ENCODE peak calls at places on chromosomes 6 and 20, in six cellular contexts. H is tibial nerve, X is right lobe of liver, Z is HL-60, D is AG04450, O is breast epithelium. F is an unnamed sample.

GRCh38 chr6:149717588-149718458 is at the start of gene LATS1:
- DNase-seq in O (peak), H (peak), X (peak), Z (peak), D (peak), F (peak)

GRCh38 chr20:39103732-39104131 is 141.6 kb downstream of the DHX35 start:
- DNase-seq in H (no peak), Z (no peak), X (no peak), D (no peak), O (no peak), F (no peak)

GRCh38 chr6:129009856-129010255 is 126.9 kb downstream of the LAMA2 start:
- DNase-seq in Z (no peak), D (no peak), X (no peak), O (no peak), H (no peak), F (no peak)

GRCh38 chr20:1894951-1895673 is at the start of gene SIRPA:
- DNase-seq in D (no peak), X (peak), Z (peak), O (no peak), H (no peak), F (peak)

GRCh38 chr6:40477246-40478126 is 109.7 kb downstream of the LRFN2 start:
- DNase-seq in D (no peak), Z (no peak), X (no peak), H (no peak), O (no peak), F (no peak)

GRCh38 chr6:24809728-24810127 is 11.0 kb upstream of the ARMH2 start:
- DNase-seq in X (no peak), Z (no peak), O (no peak), H (no peak), D (no peak), F (no peak)

GRCh38 chr20:63004607-63005211 is 2.1 kb downstream of the BHLHE23 start:
- DNase-seq in Z (no peak), H (no peak), X (no peak), O (no peak), D (no peak), F (no peak)

GRCh38 chr6:88378639-88379038 is 212.5 kb upstream of the CNR1 start:
- DNase-seq in X (no peak), D (no peak), H (no peak), Z (no peak), O (no peak), F (no peak)

GRCh38 chr6:25112207-25112874 is 166.8 kb upstream of the CARMIL1 start:
- DNase-seq in D (no peak), X (no peak), Z (no peak), H (no peak), O (no peak), F (no peak)

GRCh38 chr20:36629719-36630340 is 16.2 kb downstream of the SLA2 start:
- DNase-seq in D (no peak), Z (peak), H (no peak), O (no peak), X (no peak), F (peak)

GRCh38 chr6:28124350-28124970 is at the start of gene ZSCAN16:
- DNase-seq in H (peak), Z (peak), O (peak), X (peak), D (peak), F (peak)

GRCh38 chr6:2781685-2782355 is 16.6 kb downstream of the WRNIP1 start:
- DNase-seq in H (no peak), D (no peak), O (no peak), Z (no peak), X (no peak), F (no peak)

GRCh38 chr6:38959138-38959537 is 89.4 kb upstream of the GLP1R start:
- DNase-seq in Z (no peak), H (no peak), D (no peak), O (no peak), X (no peak), F (no peak)

GRCh38 chr6:52261229-52261628 is 16.9 kb upstream of the IL17F start:
- DNase-seq in Z (no peak), O (no peak), X (no peak), H (no peak), D (peak), F (no peak)

GRCh38 chr6:75349262-75349984 is 64.8 kb upstream of the TMEM30A start:
- DNase-seq in O (no peak), Z (no peak), X (peak), H (no peak), D (no peak), F (no peak)

GRCh38 chr20:64001607-64002011 is 20.7 kb downstream of the PRPF6 start:
- DNase-seq in X (no peak), O (no peak), D (no peak), H (no peak), Z (no peak), F (no peak)

GRCh38 chr20:3318226-3318884 is 79.4 kb upstream of the SLC4A11 start:
- DNase-seq in Z (no peak), D (peak), O (no peak), H (no peak), X (no peak), F (no peak)

GRCh38 chr6:69105288-69105687 is 470.2 kb downstream of the ADGRB3 start:
- DNase-seq in D (no peak), Z (no peak), O (no peak), X (no peak), H (no peak), F (no peak)

GRCh38 chr6:122651031-122651430 is 40.8 kb downstream of the PKIB start:
- DNase-seq in Z (no peak), O (no peak), D (no peak), X (no peak), H (no peak), F (no peak)

GRCh38 chr6:78487401-78487800 is 379.9 kb upstream of the IRAK1BP1 start:
- DNase-seq in D (no peak), Z (no peak), O (no peak), X (no peak), H (no peak), F (no peak)

GRCh38 chr6:43009124-43009523 is 4.6 kb downstream of the MEA1 start:
- DNase-seq in H (no peak), D (no peak), Z (peak), O (no peak), X (no peak), F (no peak)

GRCh38 chr20:38725959-38726848 is 1.9 kb downstream of the SLC32A1 start:
- DNase-seq in D (no peak), H (no peak), O (no peak), Z (peak), X (no peak), F (no peak)

GRCh38 chr20:354298-354977 is 7.5 kb downstream of the NRSN2 start:
- DNase-seq in H (peak), Z (peak), D (peak), O (peak), X (peak), F (peak)

GRCh38 chr20:10490706-10491105 is 55.6 kb downstream of the SLX4IP start:
- DNase-seq in D (no peak), X (no peak), H (no peak), O (no peak), Z (peak), F (no peak)

GRCh38 chr6:33213989-33214335 is 5.7 kb downstream of the RING1 start:
- DNase-seq in X (no peak), H (no peak), D (no peak), O (no peak), Z (no peak), F (no peak)

GRCh38 chr20:13418263-13419229 is 197.5 kb downstream of the ISM1 start:
- DNase-seq in H (no peak), X (no peak), D (no peak), O (no peak), Z (no peak), F (no peak)

GRCh38 chr6:11494786-11495564 is 42.6 kb upstream of the TMEM170B start:
- DNase-seq in O (no peak), Z (no peak), D (no peak), H (no peak), X (no peak), F (no peak)

DNA sequence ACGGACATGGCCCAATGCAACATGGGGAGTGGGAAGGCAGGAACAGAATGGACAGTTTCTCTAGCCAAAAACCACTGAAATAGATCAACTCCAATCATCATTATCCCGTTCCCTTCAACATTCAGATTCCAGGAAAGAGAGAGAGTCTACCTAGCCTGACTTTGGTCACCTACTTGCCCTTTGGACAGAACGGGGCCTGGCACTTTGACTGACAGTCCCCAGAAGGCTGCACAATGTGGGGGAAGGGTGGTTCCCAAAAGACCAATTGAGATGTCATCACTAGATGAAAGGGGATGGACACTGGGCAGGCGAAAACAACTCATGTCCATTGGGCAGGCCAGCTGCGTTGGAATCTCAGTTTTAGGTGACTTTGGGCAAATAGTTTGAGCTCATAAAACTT is 15.0 kb upstream of the KIF16B start:
- DNase-seq in Z (no peak), O (no peak), H (no peak), X (no peak), D (no peak), F (no peak)
- H3K27ac ChIP-seq in Z (no peak), O (no peak), H (no peak), X (no peak), D (no peak), F (no peak)

DNA sequence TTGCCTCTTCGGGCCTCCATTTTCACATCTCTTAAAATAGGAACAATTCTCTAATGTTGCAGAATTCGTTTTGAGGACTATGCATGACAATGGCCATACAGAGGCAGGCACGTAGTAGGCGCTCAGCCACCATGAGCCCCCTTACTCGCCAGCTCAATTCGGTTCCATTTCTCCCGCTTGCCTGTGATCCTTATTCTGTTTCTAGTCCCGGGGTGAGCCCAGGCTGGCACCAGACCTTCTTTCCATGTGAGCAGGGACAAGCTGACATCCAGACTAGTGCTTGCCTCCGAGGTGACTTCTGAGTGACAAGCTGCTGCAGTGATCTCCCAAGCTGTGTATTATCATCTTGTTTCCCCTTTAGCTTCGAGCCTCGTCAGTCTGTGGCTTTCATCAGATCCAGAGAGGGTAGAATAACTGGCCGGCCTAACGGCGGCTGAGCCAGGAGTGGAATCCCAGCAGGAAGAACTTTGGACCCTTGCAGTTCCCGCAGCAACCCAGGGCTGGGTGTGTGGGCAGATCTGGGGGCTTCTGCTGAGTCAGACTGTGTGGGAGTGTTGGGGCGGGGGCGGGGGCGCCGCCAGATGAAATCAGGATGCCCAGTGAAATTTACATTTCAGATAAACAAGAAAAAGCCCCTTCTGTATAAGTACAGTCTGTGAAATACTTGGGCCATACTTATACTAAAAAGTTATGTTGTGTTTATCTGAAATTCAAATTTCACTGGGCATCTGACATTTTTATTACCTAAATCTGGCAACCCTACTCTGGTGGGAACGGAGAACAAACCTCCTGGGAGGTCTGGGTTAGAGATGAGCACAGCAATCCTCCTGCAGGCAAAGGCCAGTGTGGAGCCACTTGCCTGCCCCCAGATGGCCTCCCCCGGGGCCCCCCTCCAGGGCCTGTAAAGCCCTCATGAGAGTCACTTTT is 10.9 kb downstream of the BANF2 start:
- DNase-seq in O (no peak), D (no peak), Z (no peak), H (no peak), X (no peak), F (no peak)
- H3K27ac ChIP-seq in O (no peak), D (peak), Z (no peak), H (no peak), X (no peak), F (no peak)

GRCh38 chr20:56222201-56222600 is 26.3 kb upstream of the MC3R start:
- DNase-seq in Z (no peak), H (no peak), X (no peak), D (no peak), O (no peak), F (no peak)
- H3K27ac ChIP-seq in Z (no peak), H (no peak), X (no peak), D (no peak), O (peak), F (no peak)

GRCh38 chr6:155227076-155227475 is 36.7 kb upstream of the CLDN20 start:
- DNase-seq in D (no peak), Z (no peak), O (no peak), X (no peak), H (no peak), F (no peak)

GRCh38 chr6:155224031-155224451 is 39.8 kb upstream of the CLDN20 start:
- DNase-seq in X (no peak), Z (peak), D (peak), O (no peak), H (no peak), F (no peak)

GRCh38 chr6:155228549-155229166 is 35.2 kb upstream of the CLDN20 start:
- DNase-seq in X (no peak), D (no peak), O (no peak), Z (no peak), H (no peak), F (no peak)

GRCh38 chr6:155221086-155221485 is 42.7 kb upstream of the CLDN20 start:
- DNase-seq in H (no peak), D (no peak), O (no peak), Z (peak), X (no peak), F (no peak)

GRCh38 chr6:155224618-155225017 is 39.2 kb upstream of the CLDN20 start:
- DNase-seq in H (no peak), D (no peak), Z (peak), O (no peak), X (no peak), F (no peak)
- H3K27ac ChIP-seq in H (no peak), D (peak), Z (peak), O (no peak), X (no peak), F (peak)

GRCh38 chr6:111773501-111774345 is 99.5 kb downstream of the FYN start:
- DNase-seq in H (no peak), Z (no peak), X (no peak), D (no peak), O (no peak), F (no peak)

GRCh38 chr6:111771084-111771411 is 102.2 kb downstream of the FYN start:
- DNase-seq in D (no peak), X (no peak), Z (no peak), H (no peak), O (no peak), F (no peak)

GRCh38 chr6:111771629-111772028 is 101.6 kb downstream of the FYN start:
- DNase-seq in X (no peak), Z (no peak), H (no peak), D (no peak), O (no peak), F (no peak)

GRCh38 chr6:111770263-111771083 is 102.8 kb downstream of the FYN start:
- DNase-seq in D (no peak), Z (no peak), X (no peak), H (no peak), O (no peak), F (no peak)

GRCh38 chr6:111772274-111772780 is 100.9 kb downstream of the FYN start:
- DNase-seq in H (no peak), O (no peak), X (no peak), Z (no peak), D (no peak), F (no peak)
- H3K27ac ChIP-seq in H (no peak), O (no peak), X (no peak), Z (no peak), D (no peak), F (no peak)

GRCh38 chr6:167424060-167424673 is 99.3 kb downstream of the TTLL2 start:
- DNase-seq in Z (no peak), H (no peak), O (no peak), D (no peak), X (no peak), F (no peak)

GRCh38 chr6:167424700-167425099 is 99.8 kb downstream of the TTLL2 start:
- DNase-seq in X (no peak), O (no peak), Z (no peak), H (no peak), D (no peak), F (no peak)

GRCh38 chr6:167422934-167423333 is 98.0 kb downstream of the TTLL2 start:
- DNase-seq in X (no peak), D (no peak), H (no peak), O (no peak), Z (no peak), F (no peak)

GRCh38 chr6:167420177-167420576 is 95.3 kb downstream of the TTLL2 start:
- DNase-seq in Z (no peak), O (no peak), D (no peak), H (no peak), X (no peak), F (no peak)

GRCh38 chr6:167420858-167421766 is 96.2 kb downstream of the TTLL2 start:
- DNase-seq in X (peak), O (no peak), H (no peak), D (no peak), Z (no peak), F (no peak)
- H3K27ac ChIP-seq in X (no peak), O (no peak), H (peak), D (no peak), Z (no peak), F (no peak)

GRCh38 chr20:45850238-45850637 is 7.0 kb downstream of the ACOT8 start:
- DNase-seq in Z (no peak), H (no peak), O (no peak), D (no peak), X (no peak), F (no peak)

GRCh38 chr20:45848969-45849582 is 8.1 kb downstream of the ACOT8 start:
- DNase-seq in H (no peak), O (no peak), Z (no peak), D (no peak), X (no peak), F (no peak)

GRCh38 chr20:45850926-45851325 is 6.3 kb downstream of the ACOT8 start:
- DNase-seq in D (no peak), O (no peak), X (no peak), H (no peak), Z (no peak), F (no peak)

GRCh38 chr20:45853484-45853883 is 3.7 kb downstream of the ACOT8 start:
- DNase-seq in H (no peak), Z (no peak), D (no peak), X (no peak), O (no peak), F (no peak)

DNA sequence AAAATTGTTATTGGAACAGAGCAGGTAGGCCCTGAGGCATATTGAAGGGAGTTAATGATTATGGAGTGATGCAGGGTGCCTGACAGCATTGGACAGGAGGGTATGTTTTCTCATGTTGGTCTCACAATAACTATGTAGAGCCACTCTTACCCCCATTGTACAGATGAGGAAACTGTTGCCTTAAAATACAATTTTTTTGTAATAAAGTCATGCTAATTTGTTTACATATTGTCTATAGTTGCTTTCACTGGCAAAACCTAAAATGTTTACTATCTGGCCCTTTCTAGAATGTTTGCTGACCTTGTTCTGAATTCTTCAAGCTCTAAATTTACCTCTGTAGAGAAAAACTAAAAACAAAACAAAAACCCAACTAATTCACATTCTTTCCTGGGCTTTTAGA is 5.7 kb downstream of the ACOT8 start:
- DNase-seq in D (no peak), X (no peak), Z (no peak), H (no peak), O (no peak), F (no peak)
- H3K27ac ChIP-seq in D (no peak), X (no peak), Z (no peak), H (no peak), O (no peak), F (no peak)

DNA sequence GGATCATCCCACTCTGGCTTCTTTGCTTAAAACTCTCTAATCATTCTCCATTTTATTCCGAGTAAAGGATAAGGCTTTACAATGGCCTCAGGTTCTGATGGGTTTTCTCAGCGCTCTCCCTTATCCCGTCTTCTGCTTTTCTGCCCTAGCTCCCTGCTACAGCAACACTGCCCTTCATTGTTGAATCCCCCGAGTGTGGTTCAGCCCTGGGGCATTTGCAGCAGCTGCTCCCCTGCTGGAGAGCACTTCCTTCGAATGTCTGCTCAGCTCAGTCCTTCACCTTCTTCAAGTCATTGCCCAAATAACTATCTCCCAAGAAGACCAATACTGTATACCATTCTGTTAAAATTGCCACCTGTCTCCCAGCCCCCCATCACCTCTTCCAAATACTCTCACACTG is 111.8 kb downstream of the TBXT start:
- DNase-seq in X (no peak), H (no peak), Z (no peak), O (no peak), D (no peak), F (no peak)
- H3K27ac ChIP-seq in X (no peak), H (no peak), Z (no peak), O (no peak), D (no peak), F (peak)

F was measured in spleen.